ENCODE peak calls at places on chromosomes 2 and 18, in five cellular contexts. L is fibroblast of lung, B is endothelial cell, P is AG04450, M is tibial nerve. T is an unnamed sample.

GRCh38 chr2:143652692-143653091 is 523.5 kb downstream of the ARHGAP15 start:
- DNase-seq in L (no peak), B (no peak), P (no peak), M (no peak), T (no peak)

GRCh38 chr2:61770746-61771145 is 83.1 kb downstream of the FAM161A start:
- DNase-seq in L (peak; percentile 12), B (no peak), P (no peak), M (no peak), T (no peak)

GRCh38 chr2:185201063-185201462 is 537.5 kb upstream of the FSIP2 start:
- DNase-seq in L (peak; percentile 2), B (no peak), P (no peak), M (no peak), T (no peak)

GRCh38 chr18:7737483-7737882 is 170.4 kb downstream of the PTPRM start:
- DNase-seq in L (no peak), B (no peak), P (no peak), M (no peak), T (no peak)

GRCh38 chr2:9782197-9782719 is 61.0 kb upstream of the TAF1B start:
- DNase-seq in L (no peak), B (no peak), P (no peak), M (no peak), T (no peak)

GRCh38 chr18:12324991-12325725 is 17.1 kb downstream of the TUBB6 start:
- DNase-seq in L (no peak), B (no peak), P (no peak), M (no peak), T (no peak)

GRCh38 chr2:230746213-230746612 is 33.6 kb downstream of the CAB39 start:
- DNase-seq in L (no peak), B (no peak), P (no peak), M (no peak), T (no peak)

GRCh38 chr18:46447323-46447722 is 209.7 kb downstream of the LOXHD1 start:
- DNase-seq in L (no peak), B (no peak), P (no peak), M (no peak), T (no peak)

GRCh38 chr2:191710411-191710900 is 32.5 kb downstream of the NABP1 start:
- DNase-seq in L (peak; percentile 93), B (no peak), P (peak; percentile 61), M (no peak), T (no peak)

GRCh38 chr2:49702740-49703139 is 548.4 kb upstream of the FSHR start:
- DNase-seq in L (no peak), B (no peak), P (no peak), M (no peak), T (no peak)

GRCh38 chr2:238104071-238104511 is 4.0 kb downstream of the ESPNL start:
- DNase-seq in L (no peak), B (no peak), P (no peak), M (peak; percentile 1), T (peak; percentile 31)

GRCh38 chr2:121238828-121239227 is 46.2 kb downstream of the TFCP2L1 start:
- DNase-seq in L (no peak), B (no peak), P (no peak), M (no peak), T (no peak)

GRCh38 chr2:10478916-10479315 is 30.8 kb upstream of the ODC1 start:
- DNase-seq in L (no peak), B (no peak), P (no peak), M (no peak), T (no peak)

GRCh38 chr2:40282428-40282827 is 169.5 kb downstream of the SLC8A1 start:
- DNase-seq in L (peak; percentile 47), B (no peak), P (no peak), M (no peak), T (no peak)

GRCh38 chr2:67416136-67416535 is 19.0 kb downstream of the ETAA1 start:
- DNase-seq in L (no peak), B (no peak), P (no peak), M (no peak), T (no peak)

DNA sequence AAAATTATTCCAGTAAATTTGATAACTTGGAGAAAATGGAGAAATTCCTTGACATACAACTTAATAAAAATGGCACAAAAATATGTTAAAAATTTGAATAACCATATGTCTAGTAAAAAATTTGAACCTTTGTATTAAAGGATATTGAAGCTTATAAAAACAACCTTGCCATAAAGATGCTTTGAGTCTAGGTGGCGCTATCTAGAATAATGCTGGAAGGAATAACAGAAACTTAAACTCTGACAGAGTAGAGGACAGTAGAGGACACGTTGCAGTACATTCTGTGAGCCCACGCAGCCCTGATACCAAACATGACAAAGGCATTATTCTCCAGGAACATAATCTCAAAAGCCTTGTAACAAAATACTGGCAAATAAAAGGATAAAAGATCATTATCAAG is 44.7 kb upstream of the ALKAL2 start:
- DNase-seq in L (no peak), B (no peak), P (no peak), M (no peak), T (no peak)
- TF ChIP-seq CTCF in L (no peak), B (peak; percentile 22), P (no peak), M (no peak), T (no peak)

GRCh38 chr2:233448565-233448964 is 94.3 kb downstream of the DGKD start:
- DNase-seq in L (peak; percentile 2), B (no peak), P (no peak), M (no peak), T (no peak)

GRCh38 chr2:233446616-233447305 is 92.5 kb downstream of the DGKD start:
- DNase-seq in L (no peak), B (no peak), P (no peak), M (no peak), T (no peak)

GRCh38 chr2:233449071-233449901 is 95.0 kb downstream of the DGKD start:
- DNase-seq in L (peak; percentile 51), B (peak; percentile 76), P (no peak), M (no peak), T (peak; percentile 71)

GRCh38 chr2:233447506-233448219 is 93.4 kb downstream of the DGKD start:
- DNase-seq in L (no peak), B (no peak), P (no peak), M (no peak), T (no peak)

GRCh38 chr2:233448220-233448559 is 93.9 kb downstream of the DGKD start:
- DNase-seq in L (no peak), B (peak; percentile 41), P (no peak), M (no peak), T (no peak)
- TF ChIP-seq CTCF in L (no peak), B (no peak), P (peak; percentile 23), M (no peak), T (no peak)

GRCh38 chr2:175011505-175011904 is 6.3 kb upstream of the CHN1 start:
- DNase-seq in L (no peak), B (no peak), P (no peak), M (no peak), T (no peak)
- TF ChIP-seq CTCF in L (no peak), B (no peak), P (no peak), M (no peak), T (no peak)

GRCh38 chr18:68733693-68734092 is 18.8 kb upstream of the TMX3 start:
- DNase-seq in L (peak; percentile 13), B (no peak), P (no peak), M (no peak), T (no peak)
- TF ChIP-seq CTCF in L (no peak), B (no peak), P (no peak), M (no peak), T (no peak)

DNA sequence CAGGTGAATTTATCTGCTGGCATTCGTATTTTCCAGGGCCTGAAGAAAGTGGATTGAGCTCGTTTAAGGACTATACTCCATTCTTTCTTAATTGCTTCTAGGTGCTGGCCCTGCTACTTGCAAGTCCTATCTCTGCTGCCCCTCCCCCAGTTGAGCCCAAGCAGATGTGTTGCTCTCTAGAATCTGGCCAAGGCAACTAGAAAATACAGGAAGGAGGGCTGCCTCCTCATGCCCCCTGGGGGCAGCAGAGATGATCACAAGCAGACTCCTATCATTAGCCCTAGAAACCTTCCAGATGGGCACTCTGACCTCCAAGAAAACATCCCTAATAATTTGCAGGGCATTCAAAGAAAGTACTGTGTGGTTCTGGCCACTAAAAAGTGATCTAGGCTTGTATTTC is 72.5 kb upstream of the CYP26B1 start:
- DNase-seq in L (no peak), B (peak; percentile 27), P (no peak), M (no peak), T (no peak)
- TF ChIP-seq CTCF in L (no peak), B (peak; percentile 43), P (peak; percentile 31), M (no peak), T (no peak)